ENCODE peak calls at places on chromosome 2, in six cellular contexts. T is body of pancreas, W is heart right ventricle, A is A673, M is Panc1, L is PC-3. Z is an unnamed sample.

GRCh38 chr2:73935641-73936040 is 9.0 kb downstream of the DGUOK start:
- DNase-seq in T (no peak), W (no peak), A (no peak), M (no peak), L (peak; percentile 39), Z (no peak)

GRCh38 chr2:77629529-77629928 is 107.4 kb upstream of the LRRTM4 start:
- DNase-seq in T (no peak), W (no peak), A (peak; percentile 73), M (no peak), L (no peak), Z (no peak)

GRCh38 chr2:172285010-172285621 is 142.3 kb upstream of the ITGA6 start:
- DNase-seq in T (no peak), W (peak; percentile 27), A (peak; percentile 75), M (no peak), L (peak; percentile 48), Z (no peak)

GRCh38 chr2:126732682-126733245 is 76.8 kb downstream of the GYPC start:
- DNase-seq in T (no peak), W (no peak), A (no peak), M (no peak), L (no peak), Z (no peak)

GRCh38 chr2:234377761-234378341 is 119.0 kb downstream of the ARL4C start:
- DNase-seq in T (no peak), W (no peak), A (no peak), M (no peak), L (no peak), Z (no peak)

GRCh38 chr2:109213646-109214417 is 84.8 kb downstream of the SH3RF3 start:
- DNase-seq in T (no peak), W (no peak), A (no peak), M (no peak), L (peak; percentile 90), Z (no peak)

GRCh38 chr2:1821530-1821929 is 77.2 kb upstream of the PXDN start:
- DNase-seq in T (no peak), W (no peak), A (no peak), M (no peak), L (no peak), Z (no peak)

GRCh38 chr2:98691307-98691706 is 39.6 kb downstream of the MGAT4A start:
- DNase-seq in T (no peak), W (no peak), A (no peak), M (no peak), L (peak; percentile 68), Z (no peak)

GRCh38 chr2:233593201-233593600 is 24.2 kb upstream of the UGT1A8 start:
- DNase-seq in T (no peak), W (no peak), A (no peak), M (no peak), L (no peak), Z (no peak)

GRCh38 chr2:162316590-162316989 is 1.9 kb downstream of the IFIH1 start:
- DNase-seq in T (no peak), W (no peak), A (no peak), M (no peak), L (no peak), Z (no peak)

GRCh38 chr2:54957321-54957999 is 92.8 kb downstream of the RTN4 start:
- DNase-seq in T (no peak), W (no peak), A (peak; percentile 53), M (no peak), L (no peak), Z (no peak)

GRCh38 chr2:197209742-197210408 is 100.7 kb downstream of the ANKRD44 start:
- DNase-seq in T (no peak), W (no peak), A (no peak), M (no peak), L (no peak), Z (no peak)

GRCh38 chr2:172085460-172086159 is at the start of gene DLX1:
- DNase-seq in T (no peak), W (no peak), A (no peak), M (peak; percentile 80), L (no peak), Z (peak; percentile 32)

GRCh38 chr2:98867539-98868309 is 68.3 kb downstream of the CRACDL start:
- DNase-seq in T (no peak), W (no peak), A (no peak), M (no peak), L (peak; percentile 58), Z (no peak)

GRCh38 chr2:45937990-45938389 is 286.5 kb downstream of the PRKCE start:
- DNase-seq in T (no peak), W (no peak), A (no peak), M (no peak), L (no peak), Z (no peak)

GRCh38 chr2:1193801-1194200 is 219.5 kb upstream of the TPO start:
- DNase-seq in T (no peak), W (no peak), A (no peak), M (no peak), L (no peak), Z (no peak)

GRCh38 chr2:10382313-10383061 is 65.6 kb downstream of the ODC1 start:
- DNase-seq in T (no peak), W (no peak), A (peak; percentile 25), M (no peak), L (no peak), Z (peak; percentile 56)

GRCh38 chr2:230700447-230700846 is 12.2 kb upstream of the CAB39 start:
- DNase-seq in T (no peak), W (no peak), A (peak; percentile 46), M (no peak), L (no peak), Z (no peak)

GRCh38 chr2:229713371-229714079 is 830 bp downstream of the DNER start:
- DNase-seq in T (no peak), W (no peak), A (peak; percentile 26), M (no peak), L (peak; percentile 16), Z (no peak)

GRCh38 chr2:219057709-219058540 is 2.8 kb downstream of the IHH start:
- DNase-seq in T (peak; percentile 85), W (peak; percentile 63), A (peak; percentile 81), M (no peak), L (peak; percentile 72), Z (peak; percentile 76)

GRCh38 chr2:29174937-29175336 is 59.7 kb downstream of the CLIP4 start:
- DNase-seq in T (no peak), W (no peak), A (peak; percentile 52), M (no peak), L (no peak), Z (no peak)

GRCh38 chr2:220147186-220147585 is 519.8 kb downstream of the SLC4A3 start:
- DNase-seq in T (no peak), W (no peak), A (no peak), M (no peak), L (no peak), Z (no peak)

GRCh38 chr2:102155703-102156515 is 13.4 kb downstream of the IL1R1 start:
- DNase-seq in T (peak; percentile 59), W (no peak), A (no peak), M (no peak), L (no peak), Z (no peak)

GRCh38 chr2:102149644-102150455 is 7.3 kb downstream of the IL1R1 start:
- DNase-seq in T (no peak), W (no peak), A (no peak), M (no peak), L (no peak), Z (no peak)

GRCh38 chr2:102155131-102155702 is 12.7 kb downstream of the IL1R1 start:
- DNase-seq in T (no peak), W (no peak), A (no peak), M (no peak), L (no peak), Z (no peak)

GRCh38 chr2:102158336-102158735 is 15.8 kb downstream of the IL1R1 start:
- DNase-seq in T (no peak), W (no peak), A (no peak), M (no peak), L (no peak), Z (no peak)

GRCh38 chr2:102154364-102154763 is 11.8 kb downstream of the IL1R1 start:
- DNase-seq in T (no peak), W (no peak), A (no peak), M (no peak), L (no peak), Z (no peak)
- H3K27ac ChIP-seq in T (peak overlapping the region; percentile 28), W (no peak overlapping the region), A (no peak overlapping the region), M (no peak overlapping the region), L (no peak overlapping the region), Z (no peak overlapping the region)

DNA sequence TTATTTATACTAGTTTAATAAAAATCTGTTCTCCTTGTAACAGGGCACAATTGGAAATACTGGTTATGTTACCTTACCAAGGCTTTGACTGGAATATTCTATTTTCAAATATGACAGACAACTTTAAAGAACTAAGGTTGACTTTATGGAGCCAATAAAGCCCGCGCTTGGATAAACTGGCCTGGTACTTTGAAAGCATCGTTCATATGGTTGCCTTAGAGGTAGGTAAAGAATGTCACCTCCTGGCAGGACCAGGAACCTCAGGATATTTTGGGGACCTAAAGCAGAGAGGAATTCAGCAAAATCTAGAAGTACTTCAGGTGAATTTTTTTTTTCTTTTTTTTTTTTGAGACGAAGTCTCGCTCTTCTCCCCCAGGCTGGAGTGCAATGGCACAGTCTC is 71.2 kb upstream of the CREB1 start:
- DNase-seq in T (no peak), W (no peak), A (no peak), M (no peak), L (no peak), Z (no peak)
- TF ChIP-seq CTCF in T (no peak), W (no peak), A (no peak), M (no peak), L (peak; percentile 31), Z (no peak)

GRCh38 chr2:150981826-150982225 is 279.8 kb downstream of the RBM43 start:
- DNase-seq in T (no peak), W (no peak), A (no peak), M (no peak), L (no peak), Z (no peak)
- H3K27ac ChIP-seq in T (no peak overlapping the region), W (no peak overlapping the region), A (no peak overlapping the region), M (no peak overlapping the region), L (no peak overlapping the region), Z (no peak overlapping the region)

DNA sequence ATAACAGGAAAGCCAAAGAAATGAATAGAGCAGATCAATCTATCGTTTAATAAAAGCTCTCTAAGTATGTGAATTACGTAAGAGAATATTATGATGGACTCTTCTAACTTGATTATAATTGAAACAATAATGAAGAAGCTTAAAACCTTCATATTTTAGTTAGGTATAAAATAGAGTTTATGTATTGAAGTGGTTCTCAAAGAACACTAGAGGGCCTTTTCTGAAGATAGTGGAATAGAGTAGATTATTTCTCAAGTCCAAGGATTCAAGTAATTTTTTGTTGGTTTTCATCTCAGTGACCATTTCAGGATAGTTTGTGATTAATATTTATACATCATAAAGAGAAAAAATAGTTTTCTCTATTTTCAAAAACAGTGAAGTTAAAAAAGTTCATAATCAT is 97.7 kb downstream of the NBEAL1 start:
- DNase-seq in T (no peak), W (no peak), A (no peak), M (no peak), L (no peak), Z (no peak)
- TF ChIP-seq CTCF in T (no peak), W (no peak), A (no peak), M (no peak), L (peak; percentile 44), Z (no peak)

DNA sequence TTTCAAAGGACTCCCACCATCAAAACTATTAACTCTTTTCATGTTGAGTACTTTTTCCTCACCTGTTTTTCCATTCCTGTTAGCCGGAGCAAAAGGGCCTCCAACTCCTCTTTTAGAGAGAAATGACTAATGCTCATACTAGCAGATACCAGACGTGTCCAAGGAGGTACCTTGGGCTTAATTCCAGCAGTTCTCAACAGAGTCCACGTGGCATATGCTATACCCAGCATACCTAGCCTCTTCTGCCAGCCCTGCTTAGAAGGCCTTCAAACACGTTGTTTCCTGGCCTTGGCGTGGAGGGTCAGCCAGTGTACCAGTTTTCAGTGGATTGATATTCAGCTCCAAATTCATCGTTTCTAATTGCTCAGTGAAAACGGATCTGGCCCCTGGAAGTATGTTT is 123.9 kb downstream of the MGAT5 start:
- DNase-seq in T (no peak), W (no peak), A (no peak), M (no peak), L (no peak), Z (no peak)
- H3K27ac ChIP-seq in T (no peak overlapping the region), W (no peak overlapping the region), A (no peak overlapping the region), M (no peak overlapping the region), L (no peak overlapping the region), Z (no peak overlapping the region)

Z was measured in heart left ventricle.